ENCODE peak calls at places on chromosome 14, in eight cellular contexts. L is sigmoid colon, D is right atrium auricular region, F is GM12864, Y is cardiac fibroblast, J is WERI-Rb-1, I is lower leg skin, T is kidney epithelial cell. N is an unnamed sample.

GRCh38 chr14:58637040-58637390 is 747 bp upstream of the DACT1 start:
- DNase-seq in L (peak), D (peak), F (no peak), Y (peak), J (no peak), I (no peak), T (no peak), N (peak)

GRCh38 chr14:103697601-103698379 is 17.5 kb downstream of the XRCC3 start:
- DNase-seq in L (no peak), D (no peak), F (no peak), Y (no peak), J (no peak), I (no peak), T (no peak), N (no peak)

GRCh38 chr14:92898732-92899131 is 24.2 kb upstream of the CHGA start:
- DNase-seq in L (no peak), D (no peak), F (no peak), Y (no peak), J (no peak), I (no peak), T (no peak), N (no peak)

GRCh38 chr14:91745329-91745728 is 13.4 kb upstream of the CATSPERB start:
- DNase-seq in L (no peak), D (no peak), F (no peak), Y (no peak), J (no peak), I (no peak), T (no peak), N (no peak)

GRCh38 chr14:104972301-104973211 is 5.6 kb downstream of the AHNAK2 start:
- DNase-seq in L (peak), D (no peak), F (no peak), Y (peak), J (peak), I (peak), T (no peak), N (no peak)

GRCh38 chr14:90733139-90733808 is 83.0 kb downstream of the TTC7B start:
- DNase-seq in L (no peak), D (peak), F (no peak), Y (no peak), J (peak), I (no peak), T (no peak), N (no peak)

GRCh38 chr14:50060871-50061663 is 55.3 kb downstream of the VCPKMT start:
- DNase-seq in L (peak), D (peak), F (no peak), Y (peak), J (peak), I (peak), T (peak), N (peak)

GRCh38 chr14:78997811-78998210 is 827.6 kb downstream of the NRXN3 start:
- DNase-seq in L (peak), D (no peak), F (no peak), Y (peak), J (no peak), I (no peak), T (no peak), N (peak)

GRCh38 chr14:106844608-106845285 is 1318.4 kb downstream of the TMEM121 start:
- DNase-seq in L (peak), D (no peak), F (no peak), Y (no peak), J (no peak), I (peak), T (no peak), N (no peak)

GRCh38 chr14:63752449-63753169 is 24.7 kb upstream of the SGPP1 start:
- DNase-seq in L (no peak), D (no peak), F (no peak), Y (peak), J (no peak), I (no peak), T (no peak), N (peak)

GRCh38 chr14:65840118-65840751 is 427.7 kb downstream of the FUT8 start:
- DNase-seq in L (no peak), D (no peak), F (no peak), Y (no peak), J (no peak), I (no peak), T (no peak), N (no peak)

GRCh38 chr14:65840786-65841185 is 428.3 kb downstream of the FUT8 start:
- DNase-seq in L (no peak), D (no peak), F (no peak), Y (peak), J (no peak), I (no peak), T (peak), N (peak)

GRCh38 chr14:65834812-65835211 is 422.3 kb downstream of the FUT8 start:
- DNase-seq in L (no peak), D (no peak), F (no peak), Y (no peak), J (no peak), I (no peak), T (no peak), N (no peak)

GRCh38 chr14:65835501-65835900 is 423.0 kb downstream of the FUT8 start:
- DNase-seq in L (no peak), D (peak), F (no peak), Y (no peak), J (no peak), I (no peak), T (no peak), N (no peak)

DNA sequence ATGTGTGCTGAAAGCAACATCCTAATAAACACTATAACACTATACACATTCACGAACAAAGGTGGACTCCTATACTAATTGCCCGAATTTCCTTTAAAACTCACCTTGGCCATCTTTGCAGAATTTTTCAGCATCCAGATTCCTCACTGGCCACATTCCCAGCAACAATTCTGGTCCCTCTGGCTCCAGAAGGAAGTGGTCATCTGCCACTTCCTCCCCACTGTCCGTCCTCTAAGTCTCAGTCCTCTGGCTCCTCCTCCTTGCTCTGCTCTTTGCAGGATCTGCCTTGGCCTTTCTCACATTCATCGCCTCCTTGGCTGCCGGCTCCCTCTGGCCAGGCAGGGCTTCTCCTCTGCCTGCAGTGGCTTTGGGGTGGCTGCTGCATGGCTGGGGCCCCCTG is 426.0 kb downstream of the FUT8 start:
- DNase-seq in L (no peak), D (peak), F (no peak), Y (no peak), J (no peak), I (no peak), T (no peak), N (no peak)
- H3K4me3 ChIP-seq in L (no peak), D (no peak), F (no peak), Y (no peak), J (no peak), I (no peak), T (no peak), N (no peak)

GRCh38 chr14:100909439-100909838 is 5.9 kb upstream of the RTL1 start:
- DNase-seq in L (no peak), D (no peak), F (no peak), Y (no peak), J (no peak), I (no peak), T (no peak), N (no peak)

GRCh38 chr14:100907240-100907639 is 3.7 kb upstream of the RTL1 start:
- DNase-seq in L (no peak), D (no peak), F (no peak), Y (no peak), J (no peak), I (no peak), T (no peak), N (no peak)

GRCh38 chr14:100911665-100912316 is 8.3 kb upstream of the RTL1 start:
- DNase-seq in L (no peak), D (no peak), F (no peak), Y (no peak), J (no peak), I (no peak), T (no peak), N (no peak)

GRCh38 chr14:100914597-100915021 is 11.1 kb upstream of the RTL1 start:
- DNase-seq in L (no peak), D (no peak), F (no peak), Y (no peak), J (no peak), I (no peak), T (no peak), N (no peak)

DNA sequence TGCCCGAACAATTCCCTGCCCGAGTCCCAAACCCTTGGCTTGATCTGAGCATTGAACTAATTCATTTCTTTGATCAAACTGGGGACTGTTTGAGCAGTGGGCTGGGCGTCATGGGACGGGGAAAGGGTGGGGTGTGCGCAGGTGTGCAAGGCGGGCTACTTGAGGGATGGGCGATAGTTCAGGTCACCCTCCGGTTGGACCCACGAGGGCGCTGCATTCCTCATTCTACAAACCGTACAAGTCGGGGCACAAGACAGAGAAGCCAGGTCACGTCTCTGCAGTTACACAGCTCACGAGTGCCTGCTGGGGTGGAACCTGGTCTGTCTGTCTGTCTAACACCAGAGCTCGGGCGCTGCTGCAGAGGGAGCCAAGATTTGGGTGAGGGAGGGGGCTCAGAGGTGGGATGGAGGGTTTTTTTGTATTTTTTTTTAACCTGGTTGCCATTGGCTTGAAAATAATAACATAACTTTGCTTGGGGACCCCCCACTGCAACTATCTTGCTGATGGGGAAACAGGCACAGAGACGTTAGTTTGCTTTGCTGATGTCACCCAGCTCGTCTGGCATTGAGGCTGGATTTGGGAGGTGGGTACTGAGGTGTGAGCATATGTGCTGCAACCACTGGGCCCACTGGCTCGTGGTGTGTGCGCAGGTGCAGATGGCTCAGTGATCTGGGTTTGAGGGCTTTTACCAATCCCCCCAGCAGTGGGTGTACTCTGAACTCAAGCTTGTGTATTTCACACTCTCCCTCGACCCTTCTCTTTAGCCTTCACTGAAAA is 7.6 kb upstream of the RTL1 start:
- DNase-seq in L (no peak), D (no peak), F (no peak), Y (no peak), J (no peak), I (no peak), T (no peak), N (no peak)
- TF ChIP-seq CTCF in L (no peak), D (no peak), F (no peak), Y (no peak), J (no peak), I (no peak), T (no peak), N (no peak)

DNA sequence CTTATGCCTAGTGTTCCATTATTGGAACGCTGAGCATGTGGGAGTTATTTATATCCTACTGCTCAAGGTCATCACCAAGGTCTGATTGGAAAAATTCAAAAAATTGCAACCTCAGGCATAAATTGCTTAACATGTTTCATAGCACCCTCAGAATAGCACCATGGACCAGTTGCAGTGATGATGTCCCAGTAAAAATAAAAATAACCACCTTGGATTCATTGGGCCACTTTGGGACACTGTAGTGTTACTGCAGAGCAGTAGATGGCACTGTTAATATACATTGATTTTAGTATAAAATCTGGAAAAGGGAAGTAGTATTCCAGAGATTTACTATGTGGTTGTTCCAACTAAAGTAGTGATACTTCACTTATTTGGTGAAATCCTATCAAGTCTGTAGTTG is 31.0 kb upstream of the PTCSC3 start:
- DNase-seq in L (no peak), D (no peak), F (no peak), Y (peak), J (no peak), I (no peak), T (no peak), N (no peak)
- H3K4me3 ChIP-seq in L (no peak), D (no peak), F (no peak), Y (no peak), J (no peak), I (no peak), T (no peak), N (no peak)

GRCh38 chr14:68523994-68524725 is 268.7 kb downstream of the ZFP36L1 start:
- DNase-seq in L (no peak), D (peak), F (no peak), Y (peak), J (no peak), I (peak), T (no peak), N (no peak)
- TF ChIP-seq CTCF in L (peak), D (no peak), F (no peak), Y (peak), J (no peak), I (no peak), T (no peak), N (no peak)

GRCh38 chr14:61475316-61475715 is 153.9 kb downstream of the PRKCH start:
- DNase-seq in L (no peak), D (no peak), F (no peak), Y (peak), J (no peak), I (no peak), T (no peak), N (peak)

GRCh38 chr14:61474671-61475070 is 153.3 kb downstream of the PRKCH start:
- DNase-seq in L (no peak), D (no peak), F (no peak), Y (peak), J (no peak), I (no peak), T (no peak), N (no peak)

GRCh38 chr14:61472025-61472672 is 150.8 kb downstream of the PRKCH start:
- DNase-seq in L (no peak), D (no peak), F (no peak), Y (peak), J (no peak), I (no peak), T (peak), N (peak)

GRCh38 chr14:61472801-61473376 is 151.5 kb downstream of the PRKCH start:
- DNase-seq in L (no peak), D (no peak), F (no peak), Y (peak), J (no peak), I (no peak), T (no peak), N (no peak)

GRCh38 chr14:61474021-61474420 is 152.6 kb downstream of the PRKCH start:
- DNase-seq in L (no peak), D (no peak), F (no peak), Y (no peak), J (no peak), I (no peak), T (no peak), N (no peak)
- H3K4me3 ChIP-seq in L (no peak), D (no peak), F (no peak), Y (no peak), J (no peak), I (no peak), T (no peak), N (no peak)

N was measured in astrocyte of the cerebellum.